ENCODE peak calls at places on chromosome 12, in ten cellular contexts. E, C, H, M, U, L, N, F, P and Y are unnamed samples.

GRCh38 chr12:107759410-107759809 is 1.5 kb downstream of the PRDM4 start:
- DNase-seq in L (peak; percentile 92), C (peak; percentile 60), H (no peak), U (no peak), P (peak; percentile 43), F (peak; percentile 82), E (no peak), N (no peak), M (no peak), Y (peak; percentile 13)

GRCh38 chr12:122116707-122117535 is 38.4 kb downstream of the MLXIP start:
- DNase-seq in M (peak; percentile 69), C (peak; percentile 42), N (no peak), F (no peak), E (no peak), P (no peak), U (peak; percentile 88), H (no peak), L (no peak), Y (no peak)

GRCh38 chr12:5432011-5432400 is at the start of gene NTF3:
- DNase-seq in F (peak; percentile 61), C (no peak), U (no peak), H (no peak), M (no peak), N (no peak), P (peak; percentile 79), E (no peak), L (no peak), Y (no peak)

GRCh38 chr12:44876554-44877275 is 600 bp upstream of the NELL2 start:
- DNase-seq in F (peak; percentile 80), M (no peak), N (peak; percentile 29), P (peak; percentile 85), E (no peak), C (peak; percentile 33), L (peak; percentile 17), H (peak; percentile 88), U (peak; percentile 60), Y (no peak)

GRCh38 chr12:50642035-50642451 is 121.9 kb upstream of the ATF1 start:
- DNase-seq in N (no peak), C (peak; percentile 57), U (no peak), E (no peak), M (no peak), P (no peak), L (peak; percentile 79), H (no peak), F (no peak), Y (peak; percentile 80)

GRCh38 chr12:57622293-57623245 is 10.4 kb downstream of the B4GALNT1 start:
- DNase-seq in C (no peak), F (no peak), U (no peak), E (no peak), P (no peak), L (no peak), H (no peak), N (no peak), M (peak; percentile 56), Y (no peak)

GRCh38 chr12:92434607-92435025 is 268.2 kb upstream of the PLEKHG7 start:
- DNase-seq in C (no peak), U (no peak), M (no peak), H (no peak), P (no peak), E (no peak), F (no peak), N (no peak), L (no peak), Y (no peak)

GRCh38 chr12:25615119-25615518 is 62.0 kb upstream of the LMNTD1 start:
- DNase-seq in E (no peak), N (no peak), P (no peak), L (peak; percentile 47), F (peak; percentile 47), H (no peak), M (no peak), U (no peak), C (peak; percentile 39), Y (peak; percentile 19)

GRCh38 chr12:109358154-109358869 is 10.6 kb downstream of the MYO1H start:
- DNase-seq in M (no peak), H (no peak), L (no peak), C (no peak), U (no peak), N (no peak), E (no peak), P (no peak), F (no peak), Y (no peak)

GRCh38 chr12:40105515-40106201 is at the start of gene SLC2A13:
- DNase-seq in F (peak; percentile 82), H (peak; percentile 66), L (peak; percentile 74), M (peak; percentile 86), N (peak; percentile 62), U (peak; percentile 87), P (peak; percentile 89), C (peak; percentile 71), E (peak; percentile 53), Y (peak; percentile 66)

GRCh38 chr12:109714913-109715244 is 1.3 kb downstream of the FAM222A start:
- DNase-seq in N (no peak), L (no peak), M (no peak), U (no peak), C (no peak), E (no peak), H (no peak), P (no peak), F (no peak), Y (no peak)

GRCh38 chr12:116376354-116377193 is 99.1 kb upstream of the MED13L start:
- DNase-seq in H (no peak), F (peak; percentile 61), N (no peak), C (peak; percentile 95), P (no peak), M (no peak), U (peak; percentile 66), L (peak; percentile 96), E (no peak), Y (peak; percentile 84)

GRCh38 chr12:91178139-91178561 is 4.5 kb downstream of the DCN start:
- DNase-seq in H (no peak), N (no peak), F (peak; percentile 15), L (peak; percentile 44), C (peak; percentile 3), M (no peak), E (no peak), U (no peak), P (no peak), Y (no peak)

GRCh38 chr12:1580526-1580925 is 13.9 kb downstream of the FBXL14 start:
- DNase-seq in P (peak; percentile 94), F (peak; percentile 46), C (no peak), L (no peak), U (no peak), H (peak; percentile 95), N (no peak), E (no peak), M (no peak), Y (peak; percentile 15)
- H3K4me1 ChIP-seq in P (peaks cover 88% of the 10 kb centered on the region), F (peaks cover under 1% of the 10 kb centered on the region), C (peaks cover 2% of the 10 kb centered on the region), L (peaks cover 15% of the 10 kb centered on the region), U (no peaks in the 10 kb centered on the region), H (peaks cover 23% of the 10 kb centered on the region), N (no peaks in the 10 kb centered on the region), E (peaks cover 41% of the 10 kb centered on the region), M (peaks cover 25% of the 10 kb centered on the region), Y (no peaks in the 10 kb centered on the region)

DNA sequence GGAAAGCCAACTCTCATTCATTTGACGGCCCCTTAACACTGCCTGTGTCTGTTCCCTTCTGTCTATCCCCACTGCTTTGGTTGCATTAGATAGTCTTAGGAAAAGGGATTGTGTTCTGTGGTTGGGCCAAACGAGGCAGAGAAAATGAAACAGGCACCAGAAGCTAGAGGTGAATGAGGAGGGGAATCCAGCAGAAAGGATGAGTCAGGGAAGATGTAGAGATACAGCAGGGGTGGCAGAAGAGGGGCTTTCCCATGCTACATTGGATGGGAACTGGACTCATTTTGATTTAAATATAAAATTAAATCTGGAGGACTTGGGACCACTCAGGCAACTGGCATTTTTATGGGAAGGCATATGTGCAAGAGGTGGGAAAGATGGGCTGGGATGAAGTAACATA is 43.3 kb downstream of the OTOGL start:
- DNase-seq in H (no peak), F (peak; percentile 5), E (no peak), U (no peak), N (no peak), P (no peak), L (no peak), C (no peak), M (no peak), Y (no peak)
- H3K4me1 ChIP-seq in H (no peaks in the 10 kb centered on the region), F (no peaks in the 10 kb centered on the region), E (no peaks in the 10 kb centered on the region), U (no peaks in the 10 kb centered on the region), N (no peaks in the 10 kb centered on the region), P (no peaks in the 10 kb centered on the region), L (no peaks in the 10 kb centered on the region), C (no peaks in the 10 kb centered on the region), M (no peaks in the 10 kb centered on the region), Y (no peaks in the 10 kb centered on the region)

GRCh38 chr12:120851444-120851843 is 52.7 kb downstream of the SPPL3 start:
- DNase-seq in E (no peak), H (no peak), F (no peak), L (no peak), U (no peak), C (no peak), N (no peak), P (no peak), M (no peak), Y (no peak)
- H3K4me1 ChIP-seq in E (peaks cover 73% of the 10 kb centered on the region), H (no peaks in the 10 kb centered on the region), F (no peaks in the 10 kb centered on the region), L (peaks cover 49% of the 10 kb centered on the region), U (no peaks in the 10 kb centered on the region), C (peaks cover 16% of the 10 kb centered on the region), N (peaks cover 46% of the 10 kb centered on the region), P (no peaks in the 10 kb centered on the region), M (peaks cover 58% of the 10 kb centered on the region), Y (peaks cover 16% of the 10 kb centered on the region)

GRCh38 chr12:111428081-111428727 is 22.5 kb downstream of the SH2B3 start:
- DNase-seq in L (no peak), F (no peak), U (no peak), N (no peak), M (no peak), C (no peak), P (no peak), E (no peak), H (no peak), Y (no peak)

GRCh38 chr12:111426341-111427185 is 20.8 kb downstream of the SH2B3 start:
- DNase-seq in F (no peak), C (no peak), H (no peak), L (peak; percentile 33), U (no peak), N (no peak), M (no peak), E (no peak), P (no peak), Y (no peak)

GRCh38 chr12:111425655-111426054 is 19.9 kb downstream of the SH2B3 start:
- DNase-seq in L (peak; percentile 63), N (no peak), P (no peak), H (no peak), M (no peak), U (no peak), F (no peak), C (no peak), E (no peak), Y (peak; percentile 45)

GRCh38 chr12:111428728-111429175 is 23.0 kb downstream of the SH2B3 start:
- DNase-seq in F (no peak), C (no peak), M (no peak), H (no peak), P (no peak), E (no peak), U (peak; percentile 86), N (peak; percentile 63), L (no peak), Y (no peak)

DNA sequence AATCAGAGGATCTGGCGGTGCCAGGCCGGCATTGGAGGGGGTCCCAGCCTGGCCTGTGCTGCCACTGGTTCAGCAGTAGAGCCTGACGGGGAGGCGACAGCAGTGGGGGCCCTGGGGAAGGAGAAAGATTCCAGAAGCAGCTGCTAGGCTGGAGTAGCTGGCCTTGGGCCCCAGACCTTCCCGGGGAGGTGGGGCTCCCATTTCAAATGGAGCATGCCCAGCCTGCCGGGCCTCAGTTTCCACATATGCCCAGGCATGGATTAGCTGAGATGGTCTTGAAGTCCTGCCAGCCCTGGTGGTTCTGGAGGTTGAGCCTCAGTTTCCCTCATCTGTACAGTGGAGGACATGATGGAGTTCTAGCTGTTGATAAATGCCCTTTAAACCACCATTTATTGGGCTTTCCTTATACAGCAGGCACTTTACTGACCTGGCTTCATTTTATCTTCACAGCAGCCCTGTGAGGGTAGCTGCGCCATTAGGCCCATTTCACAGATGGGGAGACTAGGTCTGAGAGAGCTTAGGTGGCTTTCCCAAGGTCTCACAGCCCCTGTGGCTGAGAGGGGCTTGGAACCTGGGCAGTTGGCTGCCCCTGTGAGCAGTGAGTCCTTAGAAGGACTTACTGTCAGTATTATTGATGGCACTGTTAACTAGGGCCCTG is 21.8 kb downstream of the SH2B3 start:
- DNase-seq in H (no peak), C (no peak), E (no peak), F (no peak), U (no peak), P (no peak), L (no peak), M (no peak), N (no peak), Y (no peak)
- H3K4me1 ChIP-seq in H (peaks cover 7% of the 10 kb centered on the region), C (peaks cover 20% of the 10 kb centered on the region), E (peaks cover 50% of the 10 kb centered on the region), F (no peaks in the 10 kb centered on the region), U (no peaks in the 10 kb centered on the region), P (peaks cover 21% of the 10 kb centered on the region), L (peaks cover 32% of the 10 kb centered on the region), M (peaks cover 28% of the 10 kb centered on the region), N (peaks cover 27% of the 10 kb centered on the region), Y (peaks cover 40% of the 10 kb centered on the region)